ENCODE peak calls at places on chromosomes 12 and 14, in six cellular contexts. N is CD4-positive, alpha-beta T cell; T is neural progenitor cell; S is colonic mucosa; U is HL-60; G is adrenal gland. C is an unnamed sample. For H3K27me3, the result is how much of the 10 kb centered on the place peaks cover.

GRCh38 chr12:130832561-130833209 is 6.4 kb downstream of the STX2 start:
- DNase-seq in N (no peak), T (no peak), S (peak), U (peak), G (peak), C (peak)

GRCh38 chr12:89349814-89350213 is 2.5 kb downstream of the DUSP6 start:
- DNase-seq in N (no peak), T (peak), S (peak), U (no peak), G (peak), C (no peak)

GRCh38 chr14:60981626-60982455 is 796 bp downstream of the SLC38A6 start:
- DNase-seq in N (no peak), T (peak), S (no peak), U (no peak), G (no peak), C (peak)

GRCh38 chr14:74599946-74600345 is 12.1 kb downstream of the LTBP2 start:
- DNase-seq in N (no peak), T (no peak), S (no peak), U (no peak), G (no peak), C (no peak)

GRCh38 chr14:68775614-68776126 is 17.2 kb downstream of the ZFP36L1 start:
- DNase-seq in N (no peak), T (no peak), S (no peak), U (no peak), G (peak), C (no peak)

GRCh38 chr12:29516431-29516875 is 19.0 kb upstream of the OVCH1 start:
- DNase-seq in N (no peak), T (no peak), S (no peak), U (no peak), G (no peak), C (no peak)

GRCh38 chr12:64820593-64820992 is 3.9 kb upstream of the TBC1D30 start:
- DNase-seq in N (no peak), T (no peak), S (no peak), U (no peak), G (no peak), C (no peak)

GRCh38 chr14:96038558-96038919 is 623 bp upstream of the C14orf132 start:
- DNase-seq in N (no peak), T (peak), S (no peak), U (no peak), G (no peak), C (no peak)

GRCh38 chr12:19780460-19780859 is 341.2 kb downstream of the AEBP2 start:
- DNase-seq in N (no peak), T (no peak), S (no peak), U (no peak), G (no peak), C (no peak)

GRCh38 chr12:132322206-132323132 is 6.9 kb downstream of the GALNT9 start:
- DNase-seq in N (no peak), T (no peak), S (no peak), U (no peak), G (no peak), C (no peak)

GRCh38 chr14:29846339-29847129 is 81.1 kb downstream of the PRKD1 start:
- DNase-seq in N (no peak), T (no peak), S (no peak), U (no peak), G (no peak), C (no peak)

GRCh38 chr12:22978962-22979361 is 354.0 kb downstream of the ETNK1 start:
- DNase-seq in N (no peak), T (no peak), S (no peak), U (no peak), G (no peak), C (peak)

GRCh38 chr14:99118946-99119345 is 153.1 kb downstream of the BCL11B start:
- DNase-seq in N (no peak), T (no peak), S (peak), U (no peak), G (no peak), C (no peak)
- H3K27me3 ChIP-seq in N (under half), T (under half), S (under half), U (under half), G (under half), C (under half)

DNA sequence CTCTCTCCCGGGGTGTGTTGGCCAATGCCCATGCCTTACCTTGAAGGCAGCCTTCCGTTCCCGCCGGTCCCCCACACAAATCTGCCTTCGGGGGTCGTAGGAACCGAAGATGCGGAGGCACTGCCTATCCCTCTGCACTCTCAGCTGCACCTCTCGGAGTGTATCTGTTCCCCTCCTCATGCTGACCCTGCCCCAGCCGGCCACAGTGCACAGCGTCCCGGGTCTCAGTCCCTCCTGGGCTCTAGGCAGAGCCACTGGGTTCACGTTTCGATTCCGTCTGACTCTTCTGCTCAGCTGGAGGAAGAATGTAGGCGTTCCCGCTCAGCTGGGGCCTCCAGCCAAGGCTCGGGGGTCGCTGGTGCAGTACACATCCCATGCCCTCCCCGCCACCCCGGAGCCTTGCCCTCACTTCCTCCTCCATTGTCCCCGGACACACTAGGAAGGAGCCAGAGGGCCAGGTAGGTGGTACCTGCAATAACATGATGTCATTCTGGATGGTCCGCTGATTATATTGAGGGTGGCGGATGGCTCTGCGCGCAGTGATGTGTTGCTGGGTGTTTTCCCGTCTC is 1.8 kb downstream of the CTSG start:
- DNase-seq in N (no peak), T (no peak), S (no peak), U (no peak), G (no peak), C (no peak)
- H3K27me3 ChIP-seq in N (under half), T (under half), S (under half), U (under half), G (under half), C (under half)

DNA sequence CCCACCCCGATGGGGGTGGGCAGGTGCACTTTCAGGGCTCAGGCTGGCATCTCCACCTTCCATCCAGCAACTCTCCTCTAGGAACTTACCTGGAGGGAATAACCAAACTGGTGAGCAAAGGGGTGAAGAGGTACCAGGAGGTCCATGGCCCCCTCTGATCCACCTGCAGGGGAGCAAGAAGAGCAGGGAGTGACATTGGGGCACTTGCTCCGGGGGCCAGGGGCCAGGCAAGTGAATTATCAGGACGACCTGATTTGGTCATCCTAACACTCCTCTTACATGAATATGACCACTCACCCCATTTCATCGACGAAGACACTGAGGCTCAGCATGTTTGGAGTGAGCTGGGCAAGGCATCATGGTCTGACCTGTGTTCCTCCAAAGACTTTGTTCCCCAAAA is 6.0 kb downstream of the DIO3 start:
- DNase-seq in N (no peak), T (no peak), S (no peak), U (no peak), G (no peak), C (no peak)
- H3K27me3 ChIP-seq in N (under half), T (half or more), S (under half), U (under half), G (under half), C (half or more)

GRCh38 chr14:77144412-77145115 is 3.0 kb upstream of the ZDHHC22 start:
- DNase-seq in N (no peak), T (no peak), S (no peak), U (no peak), G (no peak), C (no peak)

GRCh38 chr14:77148510-77149231 is 7.1 kb upstream of the ZDHHC22 start:
- DNase-seq in N (no peak), T (no peak), S (no peak), U (no peak), G (peak), C (no peak)

GRCh38 chr14:77142289-77142814 is 761 bp upstream of the ZDHHC22 start:
- DNase-seq in N (no peak), T (peak), S (no peak), U (no peak), G (no peak), C (no peak)

GRCh38 chr14:77143071-77143470 is 1.5 kb upstream of the ZDHHC22 start:
- DNase-seq in N (no peak), T (no peak), S (no peak), U (no peak), G (no peak), C (no peak)

DNA sequence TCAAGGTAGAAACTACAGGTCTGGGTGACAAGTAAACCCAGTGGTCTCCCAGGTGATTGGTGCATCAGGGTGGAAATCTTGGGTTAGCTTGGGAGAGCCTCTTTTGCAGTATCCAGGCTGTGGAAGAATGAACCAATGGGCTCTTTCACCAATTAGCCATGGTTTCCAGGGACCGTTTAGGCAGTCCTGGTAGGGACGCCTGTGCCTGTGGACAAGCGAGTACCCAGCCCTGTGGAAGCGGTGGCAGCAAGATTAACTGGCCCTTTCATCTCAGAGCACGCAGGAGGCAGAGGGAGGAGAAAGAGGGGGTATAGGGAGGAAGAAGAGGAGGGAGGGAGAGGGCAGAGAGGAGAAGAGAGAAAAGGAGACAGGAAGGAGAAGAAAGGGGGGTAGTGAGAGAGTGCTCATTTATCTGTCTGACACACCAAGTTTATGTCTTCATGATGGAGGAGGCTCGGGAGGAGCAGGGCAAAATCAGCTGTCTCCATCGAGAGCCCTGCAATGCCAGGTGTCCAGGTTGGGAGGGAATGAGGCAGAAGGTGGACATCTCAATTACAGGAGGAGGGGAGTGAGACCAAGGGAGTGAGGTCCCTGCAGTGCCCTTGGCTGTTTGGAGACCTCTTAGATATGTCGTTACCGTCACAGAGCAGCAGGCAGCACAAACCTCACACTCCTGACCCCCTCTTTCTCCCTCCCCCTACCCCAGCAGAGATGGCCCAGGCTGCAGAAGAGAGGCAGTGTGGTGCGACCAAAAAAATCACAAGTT is 4.6 kb upstream of the ZDHHC22 start:
- DNase-seq in N (no peak), T (no peak), S (no peak), U (no peak), G (peak), C (no peak)
- H3K27me3 ChIP-seq in N (half or more), T (half or more), S (under half), U (under half), G (under half), C (half or more)

GRCh38 chr12:109716512-109717389 is 3.1 kb downstream of the FAM222A start:
- DNase-seq in N (no peak), T (no peak), S (peak), U (no peak), G (peak), C (no peak)
- H3K27me3 ChIP-seq in N (under half), T (half or more), S (under half), U (under half), G (under half), C (under half)

GRCh38 chr14:89024691-89025090 is 200.2 kb downstream of the TTC8 start:
- DNase-seq in N (no peak), T (no peak), S (no peak), U (no peak), G (peak), C (no peak)
- H3K27me3 ChIP-seq in N (half or more), T (half or more), S (under half), U (under half), G (under half), C (under half)

GRCh38 chr12:109875572-109876131 is 4.7 kb downstream of the GLTP start:
- DNase-seq in N (no peak), T (no peak), S (peak), U (no peak), G (no peak), C (peak)
- H3K27me3 ChIP-seq in N (under half), T (under half), S (under half), U (under half), G (under half), C (under half)

GRCh38 chr12:106585237-106585834 is 2.5 kb downstream of the RFX4 start:
- DNase-seq in N (no peak), T (peak), S (no peak), U (no peak), G (no peak), C (no peak)

GRCh38 chr12:106585862-106586534 is 3.2 kb downstream of the RFX4 start:
- DNase-seq in N (no peak), T (peak), S (no peak), U (no peak), G (no peak), C (peak)

GRCh38 chr12:106586535-106586802 is 3.7 kb downstream of the RFX4 start:
- DNase-seq in N (no peak), T (peak), S (no peak), U (no peak), G (no peak), C (no peak)

GRCh38 chr12:106588771-106589170 is 6.0 kb downstream of the RFX4 start:
- DNase-seq in N (no peak), T (no peak), S (no peak), U (no peak), G (no peak), C (no peak)

GRCh38 chr12:106586803-106587684 is 4.2 kb downstream of the RFX4 start:
- DNase-seq in N (no peak), T (peak), S (no peak), U (no peak), G (no peak), C (no peak)
- H3K27me3 ChIP-seq in N (half or more), T (half or more), S (half or more), U (half or more), G (half or more), C (half or more)

C was measured in hepatocyte.